ENCODE peak calls at places on chromosome 20, in nine cellular contexts. A is stomach, N is adrenal gland, O is A549, S is heart left ventricle, H is GM12891, T is prostate gland, M is IMR-90, R is erythroblast. L is an unnamed sample.

GRCh38 chr20:46051556-46052323 is 22.7 kb downstream of the SLC12A5 start:
- DNase-seq in A (no peak), N (no peak), O (peak), S (no peak), H (no peak), T (no peak), M (peak), R (no peak), L (peak)

GRCh38 chr20:3515379-3516175 is 44.8 kb downstream of the ATRN start:
- DNase-seq in A (no peak), N (no peak), O (no peak), S (no peak), H (no peak), T (no peak), M (peak), R (no peak), L (no peak)

GRCh38 chr20:18166939-18167338 is 29.3 kb downstream of the KAT14 start:
- DNase-seq in A (no peak), N (no peak), O (no peak), S (no peak), H (no peak), T (no peak), M (no peak), R (no peak), L (no peak)

GRCh38 chr20:45781391-45781931 is 10.2 kb downstream of the WFDC3 start:
- DNase-seq in A (peak), N (no peak), O (no peak), S (no peak), H (no peak), T (no peak), M (peak), R (no peak), L (peak)

GRCh38 chr20:7772376-7772775 is 167.9 kb downstream of the HAO1 start:
- DNase-seq in A (no peak), N (no peak), O (no peak), S (no peak), H (no peak), T (no peak), M (peak), R (no peak), L (no peak)

GRCh38 chr20:16842721-16843120 is 94.6 kb downstream of the OTOR start:
- DNase-seq in A (no peak), N (no peak), O (no peak), S (no peak), H (no peak), T (no peak), M (no peak), R (no peak), L (no peak)

GRCh38 chr20:51695574-51696303 is 72.5 kb downstream of the ATP9A start:
- DNase-seq in A (peak), N (no peak), O (peak), S (no peak), H (no peak), T (peak), M (peak), R (no peak), L (peak)

GRCh38 chr20:18750735-18751134 is 62.8 kb upstream of the SCP2D1 start:
- DNase-seq in A (no peak), N (no peak), O (no peak), S (no peak), H (no peak), T (no peak), M (no peak), R (no peak), L (no peak)

GRCh38 chr20:478949-479429 is 16.7 kb upstream of the TBC1D20 start:
- DNase-seq in A (no peak), N (no peak), O (peak), S (no peak), H (peak), T (peak), M (peak), R (peak), L (peak)

GRCh38 chr20:4607287-4607713 is 114.4 kb upstream of the PRND start:
- DNase-seq in A (peak), N (peak), O (peak), S (peak), H (peak), T (peak), M (peak), R (peak), L (peak)

GRCh38 chr20:41131594-41132387 is 5.6 kb upstream of the PLCG1 start:
- DNase-seq in A (no peak), N (no peak), O (no peak), S (no peak), H (no peak), T (no peak), M (no peak), R (no peak), L (no peak)

GRCh38 chr20:37393863-37394542 is 48.1 kb downstream of the SRC start:
- DNase-seq in A (no peak), N (no peak), O (no peak), S (no peak), H (no peak), T (no peak), M (no peak), R (no peak), L (no peak)

GRCh38 chr20:64101731-64102621 is 5.4 kb downstream of the NPBWR2 start:
- DNase-seq in A (peak), N (no peak), O (peak), S (peak), H (peak), T (peak), M (no peak), R (peak), L (peak)

GRCh38 chr20:3436864-3437574 is 29.6 kb upstream of the DNAAF9 start:
- DNase-seq in A (no peak), N (no peak), O (no peak), S (no peak), H (no peak), T (no peak), M (no peak), R (no peak), L (no peak)

GRCh38 chr20:64149809-64150560 is 14.3 kb upstream of the MYT1 start:
- DNase-seq in A (no peak), N (no peak), O (no peak), S (peak), H (no peak), T (no peak), M (no peak), R (no peak), L (no peak)

GRCh38 chr20:18056174-18057105 is 1.3 kb downstream of the OVOL2 start:
- DNase-seq in A (peak), N (no peak), O (no peak), S (no peak), H (no peak), T (no peak), M (no peak), R (no peak), L (no peak)

GRCh38 chr20:12535770-12536169 is 473.0 kb upstream of the SPTLC3 start:
- DNase-seq in A (no peak), N (no peak), O (no peak), S (no peak), H (no peak), T (no peak), M (no peak), R (no peak), L (no peak)

GRCh38 chr20:41848180-41848579 is 230.0 kb upstream of the CHD6 start:
- DNase-seq in A (no peak), N (no peak), O (no peak), S (no peak), H (no peak), T (no peak), M (no peak), R (no peak), L (no peak)

GRCh38 chr20:63472159-63472811 is at the start of gene KCNQ2:
- DNase-seq in A (no peak), N (no peak), O (no peak), S (no peak), H (no peak), T (no peak), M (no peak), R (no peak), L (no peak)

GRCh38 chr20:40991181-40991889 is 37.3 kb upstream of the TOP1 start:
- DNase-seq in A (no peak), N (no peak), O (no peak), S (no peak), H (peak), T (no peak), M (no peak), R (no peak), L (no peak)

GRCh38 chr20:24871429-24872213 is 77.4 kb upstream of the CST7 start:
- DNase-seq in A (no peak), N (no peak), O (no peak), S (no peak), H (no peak), T (no peak), M (no peak), R (no peak), L (no peak)

GRCh38 chr20:51366155-51366886 is 176.2 kb downstream of the NFATC2 start:
- DNase-seq in A (peak), N (no peak), O (peak), S (peak), H (no peak), T (no peak), M (peak), R (no peak), L (peak)

GRCh38 chr20:10550204-10551118 is 115.4 kb downstream of the SLX4IP start:
- DNase-seq in A (no peak), N (no peak), O (no peak), S (no peak), H (no peak), T (no peak), M (no peak), R (peak), L (no peak)

GRCh38 chr20:26209171-26209941 is 512.7 kb upstream of the ZNF337 start:
- DNase-seq in A (no peak), N (no peak), O (no peak), S (no peak), H (no peak), T (no peak), M (peak), R (no peak), L (no peak)

GRCh38 chr20:57435498-57436222 is 44.5 kb downstream of the RBM38 start:
- DNase-seq in A (peak), N (peak), O (no peak), S (peak), H (no peak), T (peak), M (no peak), R (no peak), L (peak)

GRCh38 chr20:12068146-12068545 is 150.5 kb downstream of the BTBD3 start:
- DNase-seq in A (no peak), N (no peak), O (no peak), S (no peak), H (no peak), T (no peak), M (no peak), R (no peak), L (no peak)

DNA sequence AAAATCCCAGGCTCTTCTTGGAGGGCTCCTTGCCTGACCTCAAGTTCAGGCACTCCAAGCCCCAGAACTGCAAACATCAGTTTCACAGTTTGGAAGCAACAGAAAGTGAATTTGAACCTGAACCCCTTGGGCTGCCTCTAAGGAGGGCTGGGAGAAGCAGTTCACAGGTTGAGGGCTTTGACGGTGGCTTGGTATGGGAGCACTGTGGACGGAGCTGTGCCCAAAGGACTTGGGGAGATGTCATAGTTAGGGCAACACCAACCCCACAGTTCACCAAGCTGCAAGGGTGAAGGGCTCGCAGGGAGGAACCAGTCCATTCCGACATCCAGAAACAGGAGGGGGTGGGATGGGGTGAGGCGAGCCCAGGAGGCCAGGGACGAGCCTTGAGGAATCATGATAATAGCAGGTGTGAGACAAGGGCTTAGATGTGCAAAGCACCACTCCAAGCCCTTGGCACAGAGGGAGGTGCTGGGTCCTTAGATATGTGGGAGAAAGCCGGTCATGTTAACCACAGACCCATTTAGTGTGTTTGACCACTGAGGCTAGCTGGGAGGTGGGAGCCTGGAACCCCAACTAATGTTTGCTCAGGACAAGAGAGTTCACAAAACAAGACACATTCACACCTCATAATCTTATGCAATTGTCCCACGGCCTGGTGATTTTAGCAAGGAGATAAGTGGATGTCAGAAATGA is 4.3 kb downstream of the CEBPB start:
- DNase-seq in A (no peak), N (peak), O (no peak), S (no peak), H (no peak), T (no peak), M (no peak), R (peak), L (no peak)
- TF ChIP-seq POLR2A in A (no peak), N (no peak), O (no peak), S (no peak), H (no peak), T (no peak), M (peak), R (no peak), L (no peak)

GRCh38 chr20:32539817-32540675 is 45.1 kb downstream of the NOL4L start:
- DNase-seq in A (peak), N (no peak), O (no peak), S (no peak), H (no peak), T (no peak), M (no peak), R (peak), L (no peak)
- TF ChIP-seq POLR2A in A (no peak), N (no peak), O (no peak), S (no peak), H (no peak), T (no peak), M (no peak), R (peak), L (no peak)

DNA sequence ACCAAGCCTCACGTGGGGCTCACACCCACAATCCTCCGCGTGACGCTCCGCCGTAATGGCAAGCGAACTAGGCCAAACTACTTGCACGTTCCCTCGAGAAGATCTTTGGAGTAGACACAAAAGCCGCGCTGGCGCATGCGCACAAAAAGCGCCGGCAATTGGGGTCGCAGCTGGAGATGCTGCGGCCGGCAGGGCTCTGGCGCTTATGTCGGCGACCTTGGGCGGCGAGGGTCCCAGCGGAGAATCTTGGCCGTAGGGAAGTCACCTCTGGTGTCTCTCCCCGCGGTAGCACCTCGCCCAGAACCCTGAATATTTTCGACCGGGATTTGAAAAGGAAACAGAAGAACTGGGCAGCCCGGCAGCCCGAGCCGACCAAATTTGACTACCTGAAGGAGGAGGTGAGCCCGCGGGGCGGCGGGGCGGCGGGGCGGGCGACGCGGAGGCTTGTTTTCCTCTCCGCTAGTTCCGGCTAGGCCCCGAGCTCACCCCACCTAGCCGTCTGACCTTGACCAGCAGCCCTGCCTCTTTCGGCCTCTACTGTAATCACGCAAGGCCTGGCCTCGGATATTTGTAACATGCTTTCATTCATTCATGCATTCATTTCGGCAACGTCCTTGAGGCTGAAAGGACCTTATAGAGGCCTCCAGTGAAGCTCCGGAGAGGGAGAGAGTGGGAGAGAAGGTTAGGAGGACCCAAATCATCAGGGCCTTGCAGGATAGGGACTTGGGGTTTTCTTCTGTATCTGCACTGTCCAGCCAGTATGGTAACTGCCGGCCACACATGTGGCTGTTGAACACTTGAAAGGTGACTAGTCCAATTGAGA is at the start of the genes ESF1 and NDUFAF5:
- DNase-seq in A (peak), N (peak), O (peak), S (peak), H (peak), T (peak), M (peak), R (peak), L (peak)
- TF ChIP-seq POLR2A in A (no peak), N (peak), O (peak), S (peak), H (no peak), T (peak), M (peak), R (peak), L (peak)

DNA sequence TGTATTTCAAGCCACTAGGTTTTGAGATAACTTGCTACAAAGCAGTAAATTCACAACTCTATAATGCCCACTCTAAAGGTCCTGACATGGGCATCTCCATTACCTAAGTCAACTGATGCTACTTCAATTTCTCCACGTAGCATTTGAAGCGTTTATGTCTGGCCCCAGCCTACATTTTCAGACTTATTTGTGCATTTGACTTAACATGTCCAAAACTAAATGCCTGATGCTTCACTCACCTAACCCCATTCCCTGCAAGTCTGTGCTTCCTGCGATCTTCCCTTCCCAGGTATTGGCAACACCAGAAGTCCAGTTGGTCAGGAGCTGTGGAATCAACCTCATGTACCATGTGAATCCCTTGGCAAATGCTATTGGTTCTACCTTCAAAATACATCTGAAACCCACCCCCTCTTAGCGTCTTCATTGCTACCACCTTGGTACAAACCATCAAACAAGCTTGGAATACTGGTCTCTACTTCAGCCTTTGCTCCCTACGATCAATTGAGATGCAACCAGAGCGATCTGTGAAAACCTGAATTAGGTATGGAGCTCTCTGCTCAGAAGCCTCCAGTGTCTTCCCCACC is 12.8 kb upstream of the ZNFX1 start:
- DNase-seq in A (no peak), N (no peak), O (no peak), S (no peak), H (no peak), T (no peak), M (no peak), R (peak), L (no peak)
- TF ChIP-seq POLR2A in A (no peak), N (no peak), O (no peak), S (no peak), H (no peak), T (no peak), M (no peak), R (no peak), L (no peak)

GRCh38 chr20:1491281-1491840 is at the start of gene SIRPB2:
- DNase-seq in A (no peak), N (peak), O (no peak), S (peak), H (no peak), T (no peak), M (no peak), R (no peak), L (no peak)
- TF ChIP-seq POLR2A in A (no peak), N (no peak), O (no peak), S (peak), H (no peak), T (no peak), M (no peak), R (no peak), L (no peak)

DNA sequence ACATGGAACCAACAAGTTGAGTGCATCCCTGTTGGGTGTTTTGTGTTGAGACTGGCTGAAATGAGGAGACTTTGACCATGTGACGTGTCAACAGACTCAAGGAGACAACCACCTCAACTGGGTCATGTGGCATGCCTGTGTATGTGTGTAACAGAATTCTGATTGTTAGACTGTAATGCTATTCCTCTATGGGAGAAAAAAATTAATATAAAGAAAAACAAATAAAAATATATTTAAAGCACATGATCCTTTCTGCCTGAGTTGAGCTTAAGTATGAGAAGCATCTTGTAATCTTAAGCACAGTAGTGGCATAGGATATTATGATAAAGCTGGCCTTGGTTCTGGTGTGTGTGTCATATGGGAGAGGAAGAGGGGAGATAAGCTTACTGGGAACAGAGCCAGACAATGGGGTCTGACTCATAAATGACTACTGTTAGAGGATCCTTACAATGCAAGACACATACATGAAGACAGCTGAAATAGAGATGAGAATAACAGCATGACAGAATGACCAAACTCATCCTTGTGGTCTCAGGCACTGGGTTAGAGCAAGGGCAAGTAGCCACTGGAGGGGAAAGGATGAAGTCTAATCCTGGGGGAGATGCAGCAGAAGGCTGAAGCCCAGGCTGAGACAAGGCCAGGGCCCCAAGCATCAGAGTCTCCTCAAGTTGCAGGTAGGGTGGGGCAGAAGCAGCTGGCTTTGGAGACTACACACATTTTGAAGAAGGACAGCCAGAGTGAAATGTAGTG is 9.2 kb downstream of the TP53INP2 start:
- DNase-seq in A (no peak), N (peak), O (peak), S (peak), H (no peak), T (no peak), M (peak), R (peak), L (peak)
- TF ChIP-seq POLR2A in A (no peak), N (no peak), O (no peak), S (no peak), H (peak), T (no peak), M (no peak), R (no peak), L (no peak)

DNA sequence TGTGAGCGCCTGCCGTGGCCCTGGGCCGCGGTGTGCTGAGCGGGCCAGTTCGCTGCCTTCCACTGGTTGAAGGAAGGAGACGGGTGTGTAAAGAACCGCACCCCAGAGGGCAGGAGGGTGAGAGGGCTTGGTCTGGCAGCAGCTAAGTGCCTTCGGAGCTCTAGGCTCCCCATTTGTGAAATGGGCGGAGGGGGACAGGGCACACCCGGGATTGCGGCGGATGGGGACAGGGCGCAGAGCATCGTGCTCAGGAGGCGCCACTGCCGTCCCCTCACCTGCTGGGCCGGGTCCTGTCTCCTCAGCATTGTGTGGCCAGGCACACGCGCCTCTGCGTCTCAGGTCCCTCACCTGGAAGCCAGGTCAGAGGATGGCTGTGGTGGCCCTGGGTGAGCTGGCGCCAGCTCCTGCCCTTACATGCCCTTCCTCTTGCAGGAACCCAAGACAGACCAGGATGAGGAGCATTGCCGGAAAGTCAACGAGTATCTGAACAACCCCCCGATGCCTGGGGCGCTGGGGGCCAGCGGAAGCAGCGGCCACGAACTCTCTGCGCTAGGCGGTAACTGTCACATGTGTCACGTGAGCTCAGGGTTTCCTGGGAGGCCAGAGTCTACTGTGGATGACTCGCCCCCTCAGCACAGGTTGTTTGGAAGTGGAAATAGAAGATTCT is 3.1 kb downstream of the ADRM1 start:
- DNase-seq in A (no peak), N (no peak), O (no peak), S (no peak), H (no peak), T (no peak), M (no peak), R (no peak), L (no peak)
- TF ChIP-seq POLR2A in A (no peak), N (no peak), O (no peak), S (no peak), H (no peak), T (no peak), M (no peak), R (no peak), L (no peak)

GRCh38 chr20:53579266-53579580 is 14.4 kb downstream of the ZNF217 start:
- DNase-seq in A (peak), N (no peak), O (no peak), S (no peak), H (no peak), T (no peak), M (no peak), R (no peak), L (no peak)
- TF ChIP-seq POLR2A in A (no peak), N (no peak), O (no peak), S (no peak), H (no peak), T (no peak), M (no peak), R (no peak), L (no peak)

L was measured in H54.